ENCODE peak calls at places on chromosomes 7 and 10, in six cellular contexts. One of them, this sample, is unnamed.

GRCh38 chr10:73058057-73058591 is 38.5 kb downstream of the P4HA1 start:
- DNase-seq in A549: no peak
- DNase-seq in endothelial cell of umbilical vein: no peak
- DNase-seq in HepG2: no peak
- DNase-seq in GM12878: no peak
- DNase-seq in K562: no peak
- DNase-seq in this sample: no peak

GRCh38 chr10:116316533-116316932 is 7.7 kb upstream of the CCDC172 start:
- DNase-seq in K562: no peak
- DNase-seq in endothelial cell of umbilical vein: no peak
- DNase-seq in HepG2: no peak
- DNase-seq in GM12878: no peak
- DNase-seq in A549: no peak
- DNase-seq in this sample: peak; percentile 12

GRCh38 chr7:14021069-14021468 is 31.6 kb upstream of the ETV1 start:
- DNase-seq in GM12878: no peak
- DNase-seq in HepG2: no peak
- DNase-seq in K562: no peak
- DNase-seq in A549: peak; percentile 2
- DNase-seq in endothelial cell of umbilical vein: no peak
- DNase-seq in this sample: no peak

GRCh38 chr10:119221666-119222065 is 14.3 kb downstream of the GRK5 start:
- DNase-seq in A549: no peak
- DNase-seq in GM12878: no peak
- DNase-seq in K562: no peak
- DNase-seq in HepG2: no peak
- DNase-seq in endothelial cell of umbilical vein: no peak
- DNase-seq in this sample: peak; percentile 51

GRCh38 chr7:92988051-92988450 is 129.7 kb downstream of the SAMD9 start:
- DNase-seq in A549: peak; percentile 56
- DNase-seq in GM12878: no peak
- DNase-seq in HepG2: peak; percentile 54
- DNase-seq in K562: peak; percentile 41
- DNase-seq in endothelial cell of umbilical vein: peak; percentile 57
- DNase-seq in this sample: peak; percentile 19

GRCh38 chr7:42234736-42235135 is 2.3 kb downstream of the GLI3 start:
- DNase-seq in A549: no peak
- DNase-seq in GM12878: no peak
- DNase-seq in K562: no peak
- DNase-seq in endothelial cell of umbilical vein: no peak
- DNase-seq in HepG2: no peak
- DNase-seq in this sample: no peak

GRCh38 chr7:83842894-83843293 is 194.0 kb upstream of the SEMA3E start:
- DNase-seq in A549: no peak
- DNase-seq in GM12878: no peak
- DNase-seq in endothelial cell of umbilical vein: no peak
- DNase-seq in HepG2: no peak
- DNase-seq in K562: no peak
- DNase-seq in this sample: no peak

GRCh38 chr10:11388996-11389395 is 222.5 kb downstream of the USP6NL start:
- DNase-seq in endothelial cell of umbilical vein: no peak
- DNase-seq in A549: no peak
- DNase-seq in K562: no peak
- DNase-seq in GM12878: no peak
- DNase-seq in HepG2: no peak
- DNase-seq in this sample: no peak

GRCh38 chr7:26423436-26423835 is 131.8 kb downstream of the SNX10 start:
- DNase-seq in A549: no peak
- DNase-seq in K562: no peak
- DNase-seq in GM12878: no peak
- DNase-seq in endothelial cell of umbilical vein: peak; percentile 29
- DNase-seq in HepG2: no peak
- DNase-seq in this sample: no peak

GRCh38 chr7:153832160-153832559 is 220.0 kb upstream of the DPP6 start:
- DNase-seq in A549: no peak
- DNase-seq in K562: peak; percentile 18
- DNase-seq in endothelial cell of umbilical vein: no peak
- DNase-seq in GM12878: no peak
- DNase-seq in HepG2: peak; percentile 2
- DNase-seq in this sample: peak; percentile 31
- TF ChIP-seq CTCF in A549: no peak
- TF ChIP-seq CTCF in K562: peak; percentile 43
- TF ChIP-seq CTCF in endothelial cell of umbilical vein: no peak
- TF ChIP-seq CTCF in GM12878: no peak
- TF ChIP-seq CTCF in HepG2: no peak
- TF ChIP-seq CTCF in this sample: peak; percentile 41

GRCh38 chr10:101778781-101779543 is 3.0 kb upstream of the FGF8 start:
- DNase-seq in GM12878: no peak
- DNase-seq in endothelial cell of umbilical vein: peak; percentile 43
- DNase-seq in A549: no peak
- DNase-seq in HepG2: no peak
- DNase-seq in K562: peak; percentile 67
- DNase-seq in this sample: no peak
- TF ChIP-seq MYC in GM12878: no peak
- TF ChIP-seq MYC in endothelial cell of umbilical vein: no peak
- TF ChIP-seq MYC in A549: no peak
- TF ChIP-seq MYC in HepG2: no peak
- TF ChIP-seq MYC in K562: no peak
- TF ChIP-seq MYC in this sample: no peak

DNA sequence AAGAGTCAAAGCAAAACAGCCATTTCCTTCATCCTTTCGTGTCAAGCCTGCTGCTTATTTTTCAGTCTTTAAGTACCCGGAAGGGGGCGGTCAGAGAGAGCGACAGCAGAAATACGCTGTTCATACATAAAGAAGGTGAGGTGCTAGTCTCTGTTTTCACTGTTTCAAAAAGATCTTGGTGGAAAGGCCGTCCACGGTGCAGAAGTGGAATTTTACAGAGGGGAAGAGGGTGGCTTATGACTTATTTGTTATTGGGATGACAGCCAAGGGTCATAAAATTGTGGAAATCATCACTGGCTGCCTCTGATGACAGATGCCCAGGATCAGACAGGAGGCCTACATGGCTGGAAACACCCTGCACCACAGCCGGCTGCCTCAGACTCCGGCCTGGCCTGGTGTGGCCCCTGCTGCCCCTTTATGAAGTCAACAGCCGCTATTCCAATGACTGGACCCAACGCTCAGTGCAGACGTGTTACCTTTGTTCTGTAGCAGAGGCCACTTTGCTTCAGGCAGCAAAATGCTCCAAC is 57.0 kb downstream of the HIPK2 start:
- DNase-seq in endothelial cell of umbilical vein: peak; percentile 95
- DNase-seq in K562: no peak
- DNase-seq in HepG2: no peak
- DNase-seq in A549: no peak
- DNase-seq in GM12878: no peak
- DNase-seq in this sample: no peak
- TF ChIP-seq CTCF in endothelial cell of umbilical vein: no peak
- TF ChIP-seq CTCF in K562: no peak
- TF ChIP-seq CTCF in HepG2: no peak
- TF ChIP-seq CTCF in A549: no peak
- TF ChIP-seq CTCF in GM12878: no peak
- TF ChIP-seq CTCF in this sample: no peak

DNA sequence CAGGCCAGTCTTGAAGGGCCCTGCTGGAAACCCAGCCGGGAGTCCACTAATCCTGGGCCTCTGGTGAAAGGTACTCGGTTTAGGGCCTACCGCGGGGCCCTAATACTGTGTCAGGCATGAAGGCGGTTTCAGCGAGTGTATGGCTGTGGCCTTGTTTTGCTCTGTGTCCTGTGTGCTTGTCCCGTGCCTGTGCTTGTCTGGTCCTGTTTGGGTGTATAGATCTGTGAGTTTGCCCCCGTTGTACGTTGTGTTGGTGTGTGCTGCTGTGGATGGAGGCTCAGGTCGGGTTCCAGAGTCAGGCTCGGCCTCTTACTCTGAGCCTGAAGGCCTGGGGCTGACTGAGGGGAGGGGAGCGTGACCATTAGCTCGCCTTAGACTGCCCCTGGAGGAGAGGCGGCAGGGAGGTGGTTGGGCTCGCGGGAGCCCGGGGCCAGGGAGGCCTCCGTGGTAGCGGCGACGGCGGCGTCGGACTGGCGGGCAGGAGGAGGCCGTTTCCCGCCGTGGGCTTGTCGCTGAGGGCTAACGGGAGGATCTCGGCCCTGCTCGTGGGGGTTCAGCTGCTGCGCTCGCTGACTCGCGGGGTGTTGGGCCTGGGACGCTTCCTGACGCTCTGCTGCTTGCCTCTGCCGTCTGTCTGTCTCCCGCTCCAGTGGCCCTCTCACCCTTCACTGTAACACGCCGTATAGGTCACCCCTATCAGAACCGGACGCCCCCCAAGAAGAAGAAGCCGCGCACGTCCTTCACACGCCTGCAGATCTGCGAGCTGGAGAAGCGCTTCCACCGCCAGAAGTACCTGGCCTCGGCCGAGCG is 2.6 kb downstream of the TLX1 start:
- DNase-seq in K562: no peak
- DNase-seq in HepG2: no peak
- DNase-seq in A549: no peak
- DNase-seq in GM12878: no peak
- DNase-seq in endothelial cell of umbilical vein: no peak
- DNase-seq in this sample: no peak
- TF ChIP-seq MYC in K562: no peak
- TF ChIP-seq MYC in HepG2: no peak
- TF ChIP-seq MYC in A549: no peak
- TF ChIP-seq MYC in GM12878: no peak
- TF ChIP-seq MYC in endothelial cell of umbilical vein: no peak
- TF ChIP-seq MYC in this sample: no peak

DNA sequence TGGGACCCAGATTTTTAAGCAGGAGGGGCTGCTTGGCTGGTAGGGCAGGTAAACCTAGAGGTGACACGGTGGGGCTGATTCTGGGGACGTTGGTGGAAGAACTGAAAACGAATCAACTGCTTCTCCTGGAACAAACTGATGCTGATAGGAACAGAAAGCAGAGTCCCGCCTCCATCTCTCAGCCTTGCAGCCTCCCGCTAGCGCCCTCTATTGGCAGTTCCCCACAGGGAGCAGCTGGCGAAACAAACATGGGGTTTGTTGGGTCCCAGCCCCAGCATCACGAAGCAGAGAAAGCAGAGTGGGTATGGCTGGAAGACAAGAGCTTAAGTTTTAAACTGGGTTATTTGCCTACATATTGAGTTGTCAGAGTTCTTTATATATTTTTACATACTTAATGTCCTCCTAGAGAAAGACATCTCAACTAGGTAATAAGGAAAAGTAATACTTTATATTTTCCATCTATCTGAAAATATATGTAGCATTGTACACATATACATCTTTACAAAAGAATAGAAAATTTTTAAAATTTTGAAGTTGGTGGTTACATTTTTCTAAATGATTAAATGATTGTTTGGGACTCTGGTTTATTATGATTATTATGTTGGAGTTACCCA is 42.3 kb upstream of the FOXI2 start:
- DNase-seq in endothelial cell of umbilical vein: peak; percentile 25
- DNase-seq in K562: peak; percentile 17
- DNase-seq in HepG2: peak; percentile 39
- DNase-seq in A549: peak; percentile 70
- DNase-seq in GM12878: no peak
- DNase-seq in this sample: peak; percentile 75
- TF ChIP-seq CTCF in endothelial cell of umbilical vein: peak; percentile 62
- TF ChIP-seq CTCF in K562: peak; percentile 38
- TF ChIP-seq CTCF in HepG2: peak; percentile 65
- TF ChIP-seq CTCF in A549: peak; percentile 32
- TF ChIP-seq CTCF in GM12878: peak; percentile 58
- TF ChIP-seq CTCF in this sample: peak; percentile 99

GRCh38 chr7:78073470-78074382 is 275.2 kb downstream of the PHTF2 start:
- DNase-seq in GM12878: no peak
- DNase-seq in HepG2: no peak
- DNase-seq in endothelial cell of umbilical vein: no peak
- DNase-seq in K562: no peak
- DNase-seq in A549: no peak
- DNase-seq in this sample: no peak
- TF ChIP-seq MYC in GM12878: no peak
- TF ChIP-seq MYC in HepG2: no peak
- TF ChIP-seq MYC in endothelial cell of umbilical vein: no peak
- TF ChIP-seq MYC in K562: no peak
- TF ChIP-seq MYC in A549: no peak
- TF ChIP-seq MYC in this sample: no peak

GRCh38 chr7:30175171-30175570 is 40.4 kb downstream of the MTURN start:
- DNase-seq in HepG2: no peak
- DNase-seq in endothelial cell of umbilical vein: no peak
- DNase-seq in GM12878: no peak
- DNase-seq in K562: no peak
- DNase-seq in A549: no peak
- DNase-seq in this sample: no peak
- TF ChIP-seq CTCF in HepG2: no peak
- TF ChIP-seq CTCF in endothelial cell of umbilical vein: no peak
- TF ChIP-seq CTCF in GM12878: no peak
- TF ChIP-seq CTCF in K562: no peak
- TF ChIP-seq CTCF in A549: no peak
- TF ChIP-seq CTCF in this sample: no peak

GRCh38 chr10:83225781-83226180 is 913.5 kb upstream of the GHITM start:
- DNase-seq in endothelial cell of umbilical vein: no peak
- DNase-seq in K562: no peak
- DNase-seq in A549: no peak
- DNase-seq in HepG2: no peak
- DNase-seq in GM12878: no peak
- DNase-seq in this sample: no peak
- TF ChIP-seq MYC in endothelial cell of umbilical vein: no peak
- TF ChIP-seq MYC in K562: no peak
- TF ChIP-seq MYC in A549: no peak
- TF ChIP-seq MYC in HepG2: no peak
- TF ChIP-seq MYC in GM12878: no peak
- TF ChIP-seq MYC in this sample: no peak

DNA sequence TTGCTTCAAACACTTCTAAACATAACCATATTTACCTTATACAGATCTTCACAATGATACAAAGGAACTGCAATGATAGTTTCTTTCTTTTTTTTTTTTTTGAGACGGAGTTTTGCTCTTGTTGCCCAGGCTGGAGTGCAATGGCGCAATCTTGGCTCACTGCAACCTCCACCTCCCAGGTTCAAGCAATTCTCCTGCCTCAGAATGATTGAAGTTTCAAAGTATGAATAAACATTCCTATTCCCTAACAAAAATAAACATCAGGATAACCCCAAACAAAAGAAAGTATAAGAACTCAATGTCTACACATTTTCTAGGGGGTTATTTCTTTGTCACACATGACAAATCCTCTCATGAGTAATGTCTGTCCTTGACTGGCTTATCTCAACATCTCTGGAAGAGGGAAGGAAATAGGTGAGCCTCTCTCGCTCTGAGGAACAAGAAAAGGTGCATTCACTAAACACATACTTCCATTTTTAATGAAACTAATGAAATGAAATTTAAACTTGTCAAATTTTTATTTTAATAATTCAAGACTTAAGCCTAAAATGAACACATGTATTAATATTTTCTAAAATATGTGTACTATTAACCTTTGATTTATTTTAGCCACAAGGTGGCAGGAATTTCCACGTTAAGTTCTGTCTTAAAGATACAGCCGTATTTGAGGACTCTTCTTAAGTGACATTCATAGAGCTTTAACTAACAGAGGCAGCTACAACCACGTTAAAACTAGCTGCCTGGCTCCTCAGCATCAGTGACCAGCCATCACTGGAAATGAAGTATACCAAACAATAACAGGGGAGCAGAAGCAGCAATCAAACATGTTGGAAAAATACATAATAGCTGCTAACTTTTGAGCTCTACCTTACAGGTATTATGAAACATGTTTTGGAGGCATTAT is 58.3 kb downstream of the MALSU1 start:
- DNase-seq in A549: peak; percentile 86
- DNase-seq in HepG2: peak; percentile 91
- DNase-seq in GM12878: no peak
- DNase-seq in K562: peak; percentile 53
- DNase-seq in endothelial cell of umbilical vein: peak; percentile 81
- DNase-seq in this sample: peak; percentile 58
- TF ChIP-seq CTCF in A549: peak; percentile 78
- TF ChIP-seq CTCF in HepG2: peak; percentile 40
- TF ChIP-seq CTCF in GM12878: peak; percentile 36
- TF ChIP-seq CTCF in K562: peak; percentile 35
- TF ChIP-seq CTCF in endothelial cell of umbilical vein: peak; percentile 7
- TF ChIP-seq CTCF in this sample: peak; percentile 14

This sample was measured in NB4.